ENCODE peak calls at places on chromosomes 2 and 18, in ten cellular contexts. N is lower leg skin; P is endothelial cell; T is activated CD8-positive, alpha-beta memory T cell treated with anti-CD3 and anti-CD28 coated beads for 24 hours; H is NCI-H1105 treated with DMSO at 0.1 percent for 48 hours; C is OCI-LY7; K is frontal cortex; Z is glutamatergic neuron; V is stimulated activated CD8-positive, alpha-beta memory T cell treated with anti-CD3 and anti-CD28 coated beads, Interleukin-7, amount 100 ng/mL, for 1 hour; Q is ureter. B is an unnamed sample.

GRCh38 chr2:218516614-218517013 is 51.5 kb downstream of the USP37 start:
- DNase-seq in N (no peak), P (no peak), T (no peak), H (no peak), C (peak), K (no peak), Z (no peak), V (no peak), Q (no peak), B (no peak)

GRCh38 chr2:195590199-195590865 is 66.7 kb upstream of the SLC39A10 start:
- DNase-seq in N (no peak), P (no peak), T (no peak), H (no peak), C (no peak), K (no peak), Z (no peak), V (no peak), Q (no peak), B (no peak)

GRCh38 chr18:56702946-56703345 is 51.8 kb downstream of the WDR7 start:
- DNase-seq in N (no peak), P (peak), T (no peak), H (peak), C (peak), K (no peak), Z (no peak), V (no peak), Q (no peak), B (no peak)

GRCh38 chr2:171814883-171815282 is 79.2 kb downstream of the SLC25A12 start:
- DNase-seq in N (no peak), P (no peak), T (no peak), H (no peak), C (no peak), K (no peak), Z (peak), V (no peak), Q (no peak), B (no peak)

GRCh38 chr2:235026137-235026536 is 74.3 kb downstream of the SH3BP4 start:
- DNase-seq in N (peak), P (no peak), T (no peak), H (no peak), C (no peak), K (no peak), Z (no peak), V (no peak), Q (peak), B (no peak)

GRCh38 chr2:11364565-11364887 is 20.1 kb upstream of the ROCK2 start:
- DNase-seq in N (no peak), P (no peak), T (no peak), H (no peak), C (no peak), K (no peak), Z (no peak), V (no peak), Q (no peak), B (no peak)

GRCh38 chr2:175837046-175837445 is 165.0 kb downstream of the LNPK start:
- DNase-seq in N (peak), P (no peak), T (no peak), H (no peak), C (no peak), K (no peak), Z (no peak), V (no peak), Q (no peak), B (no peak)

GRCh38 chr2:238238311-238238765 is 1.5 kb downstream of the HES6 start:
- DNase-seq in N (no peak), P (no peak), T (no peak), H (peak), C (no peak), K (no peak), Z (no peak), V (no peak), Q (no peak), B (no peak)

GRCh38 chr2:1717129-1717528 is 27.2 kb downstream of the PXDN start:
- DNase-seq in N (peak), P (peak), T (no peak), H (no peak), C (no peak), K (peak), Z (no peak), V (no peak), Q (peak), B (no peak)

B was measured in WTC11.